ENCODE peak calls at places on chromosomes 2 and 18, in five cellular contexts. F is retina; J is stimulated activated CD4-positive, alpha-beta T cell treated with anti-CD3 and anti-CD28 coated beads, Interleukin-1b, Interleukin-23, amount 100 ng/mL, for 24 hours; C is HEK293T; T is dorsolateral prefrontal cortex. S is an unnamed sample.

GRCh38 chr2:8412082-8412481 is 269.8 kb upstream of the ID2 start:
- DNase-seq in T (no peak), C (no peak), J (no peak), F (no peak), S (no peak)

GRCh38 chr2:79083846-79084376 is 3.9 kb downstream of the REG1B start:
- DNase-seq in T (no peak), J (no peak), F (no peak), C (no peak), S (no peak)

GRCh38 chr18:23207191-23207955 is 72.1 kb downstream of the CABLES1 start:
- DNase-seq in C (peak), T (no peak), J (no peak), F (no peak), S (no peak)

GRCh38 chr2:20050104-20050711 is 1.2 kb downstream of the LAPTM4A start:
- DNase-seq in C (no peak), T (no peak), J (no peak), F (no peak), S (no peak)

GRCh38 chr2:44077942-44078511 is 82.2 kb upstream of the LRPPRC start:
- DNase-seq in T (no peak), F (no peak), J (no peak), C (no peak), S (no peak)

GRCh38 chr2:237348281-237348865 is 65.6 kb downstream of the COL6A3 start:
- DNase-seq in C (no peak), T (no peak), J (no peak), F (no peak), S (no peak)

GRCh38 chr18:21955757-21956652 is 213.4 kb upstream of the GATA6 start:
- DNase-seq in J (peak), C (peak), T (peak), F (peak), S (peak)

GRCh38 chr18:76686737-76687231 is 135.6 kb upstream of the ZNF236 start:
- DNase-seq in C (peak), F (peak), T (peak), J (no peak), S (peak)

GRCh38 chr2:155755481-155755880 is 577.0 kb downstream of the NR4A2 start:
- DNase-seq in J (no peak), F (no peak), C (no peak), T (no peak), S (no peak)

GRCh38 chr2:8581048-8581561 is 100.8 kb upstream of the ID2 start:
- DNase-seq in C (no peak), F (no peak), J (no peak), T (no peak), S (no peak)

GRCh38 chr2:47631840-47632398 is 151.0 kb upstream of the MSH6 start:
- DNase-seq in F (no peak), J (no peak), T (peak), C (no peak), S (no peak)

GRCh38 chr18:42414756-42415454 is 459.9 kb downstream of the PIK3C3 start:
- DNase-seq in T (no peak), J (no peak), C (no peak), F (no peak), S (no peak)

GRCh38 chr2:48137829-48138228 is 231.5 kb upstream of the FBXO11 start:
- DNase-seq in J (no peak), C (no peak), T (no peak), F (no peak), S (no peak)

GRCh38 chr2:106010818-106011355 is 183.2 kb downstream of the UXS1 start:
- DNase-seq in F (no peak), C (no peak), J (no peak), T (no peak), S (no peak)

GRCh38 chr2:241315879-241316700 is at the start of gene SEPTIN2:
- DNase-seq in J (peak), T (peak), C (peak), F (peak), S (no peak)

GRCh38 chr2:152421521-152422367 is 86.8 kb downstream of the FMNL2 start:
- DNase-seq in C (peak), T (no peak), J (no peak), F (no peak), S (no peak)

GRCh38 chr2:129741623-129742022 is 237.8 kb upstream of the RAB6C start:
- DNase-seq in F (no peak), J (no peak), T (no peak), C (no peak), S (no peak)

GRCh38 chr2:85255813-85256581 is 71.8 kb downstream of the TGOLN2 start:
- DNase-seq in F (peak), J (no peak), T (no peak), C (no peak), S (no peak)

GRCh38 chr2:224221455-224221913 is 180.4 kb downstream of the FAM124B start:
- DNase-seq in C (no peak), F (no peak), T (no peak), J (no peak), S (no peak)

GRCh38 chr2:64770781-64771334 is 117.1 kb upstream of the SERTAD2 start:
- DNase-seq in J (no peak), T (peak), F (no peak), C (no peak), S (no peak)

GRCh38 chr18:635171-635570 is 22.3 kb upstream of the TYMS start:
- DNase-seq in F (no peak), C (no peak), J (no peak), T (no peak), S (no peak)

GRCh38 chr2:207467716-207468347 is 61.9 kb upstream of the CREB1 start:
- DNase-seq in F (no peak), T (no peak), C (no peak), J (no peak), S (no peak)

GRCh38 chr18:27004056-27004829 is 138.7 kb upstream of the AQP4 start:
- DNase-seq in C (no peak), F (peak), J (no peak), T (no peak), S (no peak)

GRCh38 chr2:60998628-60999545 is 18.6 kb upstream of the PEX13 start:
- DNase-seq in C (peak), J (no peak), F (peak), T (no peak), S (no peak)

GRCh38 chr2:60309326-60309725 is 244.1 kb downstream of the BCL11A start:
- DNase-seq in J (no peak), F (no peak), C (no peak), T (no peak), S (no peak)

GRCh38 chr2:237171396-237171795 is 85.7 kb downstream of the COPS8 start:
- DNase-seq in C (no peak), J (no peak), T (no peak), F (no peak), S (no peak)

GRCh38 chr2:21282515-21282898 is 158.7 kb downstream of the TDRD15 start:
- DNase-seq in F (no peak), T (no peak), C (no peak), J (no peak), S (no peak)

GRCh38 chr2:25312958-25313710 is 28.6 kb downstream of the DNMT3A start:
- DNase-seq in J (no peak), F (no peak), C (no peak), T (no peak), S (no peak)

GRCh38 chr2:241762321-241762932 is 14.2 kb upstream of the GAL3ST2 start:
- DNase-seq in T (no peak), C (no peak), F (no peak), J (no peak), S (no peak)